ENCODE peak calls at places on chromosome 14, in four cellular contexts. W is cardiac fibroblast, U is AG09309, T is HL-60. H is an unnamed sample.

GRCh38 chr14:96624661-96625435 is 122.7 kb downstream of the PAPOLA start:
- DNase-seq in W (no peak), U (no peak), T (no peak), H (no peak)

GRCh38 chr14:93800038-93800937 is 12.0 kb upstream of the PRIMA1 start:
- DNase-seq in U (no peak), W (peak), T (no peak), H (peak)

GRCh38 chr14:68245146-68246073 is 425.8 kb downstream of the RAD51B start:
- DNase-seq in U (no peak), W (peak), T (no peak), H (peak)

GRCh38 chr14:103618999-103619398 is 10.0 kb upstream of the KLC1 start:
- DNase-seq in T (no peak), W (peak), U (no peak), H (peak)

GRCh38 chr14:21768116-21768874 is 94.7 kb upstream of the OR4E1 start:
- DNase-seq in W (peak), U (no peak), T (no peak), H (peak)

GRCh38 chr14:73725116-73726024 is 11.2 kb upstream of the PNMA1 start:
- DNase-seq in T (no peak), W (peak), U (no peak), H (no peak)

GRCh38 chr14:93076755-93077154 is 39.0 kb downstream of the ITPK1 start:
- DNase-seq in U (no peak), T (no peak), W (no peak), H (no peak)

GRCh38 chr14:90275820-90276219 is 19.5 kb downstream of the PSMC1 start:
- DNase-seq in W (peak), T (no peak), U (no peak), H (no peak)

GRCh38 chr14:92595267-92595666 is 81.7 kb downstream of the RIN3 start:
- DNase-seq in W (no peak), T (no peak), U (no peak), H (no peak)

GRCh38 chr14:56120091-56120632 is 2.0 kb downstream of the PELI2 start:
- DNase-seq in T (no peak), W (peak), U (no peak), H (no peak)

GRCh38 chr14:95265106-95266094 is 54.3 kb downstream of the CLMN start:
- DNase-seq in U (peak), T (peak), W (peak), H (peak)

GRCh38 chr14:66918527-66918926 is 270.7 kb upstream of the GARIN2 start:
- DNase-seq in U (no peak), W (no peak), T (no peak), H (no peak)

GRCh38 chr14:23478109-23478698 is 8.7 kb downstream of the NGDN start:
- DNase-seq in W (peak), U (peak), T (peak), H (peak)

GRCh38 chr14:74616507-74616906 is 4.5 kb upstream of the LTBP2 start:
- DNase-seq in T (no peak), W (peak), U (no peak), H (peak)

GRCh38 chr14:64704743-64705405 is 650 bp downstream of the PLEKHG3 start:
- DNase-seq in U (no peak), T (no peak), W (no peak), H (no peak)

GRCh38 chr14:70567791-70568190 is 32.7 kb downstream of the MED6 start:
- DNase-seq in U (no peak), T (no peak), W (peak), H (peak)

GRCh38 chr14:52663850-52664249 is 31.5 kb downstream of the ERO1A start:
- DNase-seq in T (no peak), W (no peak), U (no peak), H (no peak)

GRCh38 chr14:64849940-64850339 is 29.8 kb downstream of the SPTB start:
- DNase-seq in W (no peak), T (no peak), U (no peak), H (no peak)

GRCh38 chr14:68968721-68969120 is 10.4 kb downstream of the ACTN1 start:
- DNase-seq in T (no peak), U (no peak), W (peak), H (no peak)

GRCh38 chr14:29648045-29648444 is 279.6 kb downstream of the PRKD1 start:
- DNase-seq in W (peak), T (no peak), U (no peak), H (no peak)

GRCh38 chr14:99971929-99972747 is 93.1 kb upstream of the EVL start:
- DNase-seq in T (no peak), W (peak), U (no peak), H (no peak)

GRCh38 chr14:90387201-90387600 is 9.6 kb upstream of the CALM1 start:
- DNase-seq in U (no peak), W (peak), T (no peak), H (no peak)

GRCh38 chr14:56590535-56590951 is 10.9 kb downstream of the TMEM260 start:
- DNase-seq in U (no peak), W (no peak), T (no peak), H (no peak)

DNA sequence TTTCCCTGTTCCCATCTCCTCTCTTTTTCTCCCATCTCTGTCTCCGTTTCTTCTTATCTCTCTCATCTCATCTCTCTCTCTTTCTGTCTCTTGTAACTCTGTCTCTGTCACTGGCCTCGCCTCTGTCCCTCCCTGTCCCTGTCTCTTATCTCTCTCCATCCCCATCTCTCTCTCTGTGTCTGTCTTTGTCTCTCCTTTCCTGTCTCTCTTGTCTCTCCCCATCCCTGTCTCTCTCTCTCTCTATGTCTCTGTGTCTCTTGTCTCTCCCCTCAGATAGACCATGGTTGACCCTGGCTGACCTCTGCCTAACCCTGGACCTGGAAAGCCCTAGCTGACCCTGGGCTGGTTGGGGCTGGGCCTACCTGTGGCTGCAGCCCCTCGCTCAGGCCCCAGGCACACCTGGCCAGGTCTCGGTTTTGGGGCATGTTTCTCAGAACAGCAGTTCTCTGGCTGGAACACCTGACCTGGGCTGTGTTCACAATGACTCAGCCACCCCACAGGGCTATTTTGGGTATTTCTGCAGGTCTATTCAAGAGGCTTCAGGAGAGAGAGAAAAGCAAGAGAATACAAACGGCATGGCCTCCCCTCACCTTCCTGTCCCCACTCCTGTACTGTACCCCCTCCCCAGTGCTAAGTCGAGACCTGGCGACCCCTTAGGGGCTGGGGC is 174.4 kb downstream of the TMEM121 start:
- DNase-seq in U (no peak), W (no peak), T (no peak), H (no peak)
- H3K4me3 ChIP-seq in U (no peak), W (no peak), T (no peak), H (no peak)

DNA sequence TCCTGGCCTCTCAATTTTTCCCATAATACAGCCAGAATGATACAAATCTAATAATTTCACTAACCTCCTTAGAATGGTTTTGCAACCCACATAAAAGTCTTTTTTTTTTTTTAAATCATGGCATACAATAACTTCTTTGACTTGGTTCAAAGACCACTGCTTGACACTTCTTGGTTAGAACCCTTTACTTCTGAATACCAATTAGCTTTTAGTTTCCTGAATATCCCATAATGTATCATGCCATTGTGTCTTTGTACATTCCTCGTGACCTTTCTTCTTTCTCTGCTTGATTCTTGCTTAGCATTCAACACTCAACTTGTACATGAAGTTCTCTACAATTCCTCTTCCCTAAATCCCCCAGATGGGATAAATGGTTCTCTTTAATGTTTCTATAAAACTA is 19.3 kb downstream of the KLHL28 start:
- DNase-seq in U (no peak), W (no peak), T (no peak), H (no peak)
- TF ChIP-seq CTCF in U (no peak), W (no peak), T (no peak), H (no peak)

GRCh38 chr14:101075025-101075800 is 171.7 kb upstream of the RTL1 start:
- DNase-seq in U (no peak), T (no peak), W (no peak), H (no peak)

GRCh38 chr14:101078105-101078891 is 174.8 kb upstream of the RTL1 start:
- DNase-seq in U (no peak), W (no peak), T (no peak), H (no peak)

GRCh38 chr14:101077511-101078074 is 174.1 kb upstream of the RTL1 start:
- DNase-seq in W (no peak), T (no peak), U (no peak), H (peak)

GRCh38 chr14:101075801-101076413 is 172.4 kb upstream of the RTL1 start:
- DNase-seq in U (no peak), W (no peak), T (no peak), H (no peak)

GRCh38 chr14:101076451-101077220 is 173.1 kb upstream of the RTL1 start:
- DNase-seq in W (no peak), T (no peak), U (no peak), H (no peak)
- H3K4me3 ChIP-seq in W (no peak), T (no peak), U (no peak), H (no peak)

GRCh38 chr14:75660238-75660629 is 442 bp downstream of the ERG28 start:
- DNase-seq in W (no peak), U (no peak), T (no peak), H (no peak)
- TF ChIP-seq CTCF in W (no peak), U (no peak), T (no peak), H (no peak)

GRCh38 chr14:37573355-37573754 is 21.7 kb downstream of the FOXA1 start:
- DNase-seq in U (no peak), W (no peak), T (no peak), H (no peak)
- H3K4me3 ChIP-seq in U (no peak), W (no peak), T (no peak), H (no peak)

GRCh38 chr14:40413146-40413545 is 980.9 kb upstream of the FBXO33 start:
- DNase-seq in W (no peak), T (no peak), U (no peak), H (no peak)

GRCh38 chr14:40410708-40411107 is 978.5 kb upstream of the FBXO33 start:
- DNase-seq in T (no peak), W (no peak), U (no peak), H (no peak)
- TF ChIP-seq CTCF in T (no peak), W (no peak), U (no peak), H (no peak)

DNA sequence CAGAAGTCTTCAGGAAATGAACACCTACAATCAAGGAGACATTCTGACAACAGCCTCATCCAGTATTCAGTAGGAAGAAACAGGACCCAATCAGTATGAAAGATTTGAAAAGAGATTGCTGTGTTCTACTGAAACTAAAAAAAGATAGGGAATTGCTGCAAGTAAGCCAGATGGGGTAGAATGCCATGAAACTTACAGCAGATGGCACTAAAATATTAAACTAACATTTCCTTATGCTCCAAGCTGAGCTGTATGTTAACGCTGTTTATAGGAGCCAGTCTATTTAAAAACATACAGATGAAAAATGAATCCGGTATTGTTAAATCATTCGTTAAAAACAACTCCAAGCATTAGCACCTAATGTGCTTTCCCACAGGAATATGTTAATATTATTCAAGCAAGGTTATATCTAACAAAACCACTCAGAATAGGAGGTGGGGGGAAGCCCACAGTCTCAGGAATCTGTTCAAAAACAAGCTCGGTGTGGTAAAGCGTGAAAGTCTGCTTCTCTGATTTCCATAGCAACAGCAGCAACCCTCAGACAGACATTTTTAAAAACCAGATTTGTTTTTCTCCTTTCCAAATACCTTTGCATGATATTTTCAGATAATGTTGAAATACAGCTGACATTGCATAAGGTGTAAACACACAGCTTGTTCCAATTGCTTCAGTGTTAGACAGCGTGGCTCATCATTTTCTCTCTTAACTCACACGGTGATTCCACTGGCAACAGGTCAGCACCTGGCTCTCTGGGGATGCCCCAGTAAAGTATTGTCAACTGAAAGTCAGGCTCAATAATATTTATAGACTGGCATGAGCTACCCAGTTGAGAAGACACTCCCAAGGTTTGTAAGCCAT is 131.4 kb upstream of the CCDC175 start:
- DNase-seq in U (no peak), T (no peak), W (no peak), H (peak)
- H3K4me3 ChIP-seq in U (no peak), T (no peak), W (no peak), H (no peak)

H was measured in epithelial cell of esophagus.